ENCODE peak calls at places on chromosomes 1 and 21, in four cellular contexts. G is K562, C is ovary, I is tibial nerve. X is an unnamed sample.

GRCh38 chr1:67126111-67126746 is 8.5 kb downstream of the C1orf141 start:
- DNase-seq in G (peak; percentile 42), C (no peak), I (no peak), X (no peak)

GRCh38 chr1:25804964-25805862 is 5.2 kb downstream of the SELENON start:
- DNase-seq in G (no peak), C (no peak), I (no peak), X (no peak)

GRCh38 chr1:93675931-93676330 is 5.7 kb downstream of the BCAR3 start:
- DNase-seq in G (no peak), C (no peak), I (no peak), X (no peak)

GRCh38 chr1:225933072-225933471 is 7.9 kb downstream of the LEFTY2 start:
- DNase-seq in G (no peak), C (no peak), I (no peak), X (no peak)

GRCh38 chr1:230458509-230458908 is 32.4 kb upstream of the PGBD5 start:
- DNase-seq in G (no peak), C (no peak), I (no peak), X (no peak)

GRCh38 chr1:117366982-117367768 is at the start of gene MAN1A2:
- DNase-seq in G (peak; percentile 87), C (peak; percentile 87), I (peak; percentile 67), X (peak; percentile 95)

GRCh38 chr1:84985365-84985764 is 11.5 kb downstream of the MCOLN2 start:
- DNase-seq in G (no peak), C (no peak), I (no peak), X (no peak)

GRCh38 chr1:154553056-154553822 is 5.2 kb downstream of the UBE2Q1 start:
- DNase-seq in G (no peak), C (no peak), I (no peak), X (no peak)

GRCh38 chr1:236753554-236753953 is 41.5 kb upstream of the MTR start:
- DNase-seq in G (peak; percentile 52), C (no peak), I (no peak), X (no peak)

GRCh38 chr1:38929476-38929875 is 12.2 kb downstream of the RHBDL2 start:
- DNase-seq in G (no peak), C (no peak), I (no peak), X (no peak)

GRCh38 chr1:160149706-160150105 is 1.7 kb upstream of the ATP1A4 start:
- DNase-seq in G (no peak), C (no peak), I (no peak), X (no peak)

GRCh38 chr1:83741751-83742150 is 257.2 kb downstream of the TTLL7 start:
- DNase-seq in G (no peak), C (no peak), I (no peak), X (no peak)

GRCh38 chr1:94385354-94385947 is 32.7 kb upstream of the ABCD3 start:
- DNase-seq in G (no peak), C (no peak), I (no peak), X (no peak)

GRCh38 chr1:248897412-248898337 is 8.4 kb upstream of the PGBD2 start:
- DNase-seq in G (no peak), C (no peak), I (no peak), X (no peak)

GRCh38 chr1:39268112-39268581 is 63.7 kb downstream of the MACF1 start:
- DNase-seq in G (no peak), C (peak; percentile 43), I (peak; percentile 57), X (peak; percentile 85)

GRCh38 chr1:155241851-155242264 is 13.4 kb downstream of the ENTREP3 start:
- DNase-seq in G (no peak), C (no peak), I (no peak), X (no peak)

GRCh38 chr1:16026723-16027484 is 5.1 kb downstream of the CLCNKA start:
- DNase-seq in G (peak; percentile 88), C (peak; percentile 75), I (no peak), X (no peak)

GRCh38 chr1:36973056-36973455 is 61.3 kb downstream of the GRIK3 start:
- DNase-seq in G (no peak), C (no peak), I (no peak), X (no peak)

GRCh38 chr1:206035027-206035426 is 11.3 kb upstream of the CTSE start:
- DNase-seq in G (no peak), C (no peak), I (no peak), X (no peak)

GRCh38 chr1:176466514-176466913 is 3.5 kb downstream of the PAPPA2 start:
- DNase-seq in G (peak; percentile 52), C (no peak), I (no peak), X (no peak)

GRCh38 chr1:24481098-24481497 is 21.5 kb upstream of the RCAN3 start:
- DNase-seq in G (peak; percentile 48), C (no peak), I (peak; percentile 7), X (no peak)

GRCh38 chr1:3170566-3171453 is 101.8 kb downstream of the PRDM16 start:
- DNase-seq in G (peak; percentile 38), C (peak; percentile 94), I (peak; percentile 31), X (peak; percentile 94)

GRCh38 chr1:160168609-160169369 is 17.4 kb downstream of the ATP1A4 start:
- DNase-seq in G (no peak), C (no peak), I (no peak), X (no peak)

GRCh38 chr1:166840309-166841302 is 1.3 kb downstream of the POGK start:
- DNase-seq in G (peak; percentile 64), C (no peak), I (no peak), X (no peak)

GRCh38 chr1:166843322-166843721 is 4.0 kb downstream of the POGK start:
- DNase-seq in G (no peak), C (no peak), I (no peak), X (no peak)

GRCh38 chr1:166836733-166837132 is 2.5 kb upstream of the POGK start:
- DNase-seq in G (no peak), C (no peak), I (no peak), X (no peak)

GRCh38 chr1:166838766-166839599 is at the start of gene POGK:
- DNase-seq in G (peak; percentile 93), C (peak; percentile 91), I (peak; percentile 80), X (peak; percentile 96)

DNA sequence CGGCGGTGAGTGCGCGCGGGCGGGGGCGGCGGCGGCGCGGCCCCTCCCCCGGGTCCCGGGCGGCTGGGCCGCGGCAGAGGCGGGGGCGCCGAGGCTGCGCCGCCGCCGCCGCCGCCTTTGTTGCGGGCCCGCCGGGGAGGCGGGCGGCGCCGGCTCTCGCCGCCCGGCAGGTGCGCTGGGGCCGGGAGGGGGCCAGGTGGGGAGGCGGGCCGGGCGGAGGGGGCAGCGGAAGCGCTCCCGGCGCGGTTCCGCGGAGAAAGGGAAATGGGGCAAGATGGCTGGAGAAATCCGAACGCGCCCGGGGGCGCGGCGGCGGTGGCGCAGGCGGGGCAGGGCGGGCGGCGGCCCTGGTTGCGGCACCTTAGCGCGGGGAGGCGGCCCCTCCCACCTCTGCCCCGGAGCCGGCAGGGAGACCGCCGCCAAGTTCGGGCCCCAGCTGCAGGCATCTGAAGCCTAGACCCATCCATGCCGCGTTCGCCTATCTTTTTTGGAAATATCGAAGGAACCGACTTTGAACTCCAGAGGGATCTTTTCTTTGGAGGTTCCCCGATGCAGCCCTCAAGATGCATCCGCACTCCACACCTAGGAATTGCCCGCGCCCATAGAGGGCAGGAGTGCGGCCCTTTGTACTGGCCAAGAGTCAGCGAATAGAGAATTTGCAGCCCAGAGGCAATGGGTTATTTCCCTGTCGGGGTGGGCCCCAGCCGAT is 479 bp downstream of the POGK start:
- DNase-seq in G (peak; percentile 62), C (peak; percentile 64), I (no peak), X (peak; percentile 76)
- H3K4me1 ChIP-seq in G (peaks cover 26% of the 10 kb centered on the region), C (peaks cover 5% of the 10 kb centered on the region), I (peaks cover 42% of the 10 kb centered on the region), X (no peaks in the 10 kb centered on the region)

DNA sequence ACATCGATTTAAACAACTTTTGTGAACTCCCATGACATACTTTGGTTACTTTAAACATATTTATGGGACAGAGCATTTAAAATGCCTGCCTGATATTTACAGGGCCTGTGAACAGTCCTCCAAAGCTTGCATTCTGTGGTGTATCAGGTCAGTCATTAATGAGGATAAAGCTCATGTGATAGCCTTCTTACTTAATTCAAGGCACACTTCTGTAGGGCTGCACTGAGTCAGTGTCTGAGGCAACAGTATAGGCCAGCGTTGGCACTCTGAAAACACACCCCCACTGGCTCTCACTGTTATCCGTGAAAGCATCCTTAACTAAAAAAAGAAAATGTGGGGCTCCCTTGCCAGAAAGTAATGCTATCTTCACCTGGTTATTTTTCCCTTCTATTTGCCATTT is 200.0 kb downstream of the NFIA start:
- DNase-seq in G (no peak), C (no peak), I (no peak), X (no peak)
- TF ChIP-seq EP300 in G (no peak), C (no peak), I (no peak), X (no peak)

GRCh38 chr1:222546548-222547259 is 1.2 kb downstream of the HHIPL2 start:
- DNase-seq in G (no peak), C (no peak), I (no peak), X (no peak)
- TF ChIP-seq CTCF in G (no peak), C (no peak), I (no peak), X (no peak)

GRCh38 chr1:9340864-9341263 is 48.2 kb downstream of the SPSB1 start:
- DNase-seq in G (no peak), C (no peak), I (no peak), X (no peak)

GRCh38 chr1:9338354-9339250 is 45.9 kb downstream of the SPSB1 start:
- DNase-seq in G (no peak), C (no peak), I (no peak), X (peak; percentile 84)

GRCh38 chr1:9341301-9341845 is 48.7 kb downstream of the SPSB1 start:
- DNase-seq in G (no peak), C (no peak), I (no peak), X (no peak)

GRCh38 chr1:9343269-9343668 is 50.6 kb downstream of the SPSB1 start:
- DNase-seq in G (no peak), C (no peak), I (no peak), X (no peak)

GRCh38 chr1:9340172-9340854 is 47.6 kb downstream of the SPSB1 start:
- DNase-seq in G (no peak), C (no peak), I (no peak), X (no peak)
- H3K4me1 ChIP-seq in G (no peaks in the 10 kb centered on the region), C (peaks cover 40% of the 10 kb centered on the region), I (peaks cover 31% of the 10 kb centered on the region), X (peaks cover 91% of the 10 kb centered on the region)

DNA sequence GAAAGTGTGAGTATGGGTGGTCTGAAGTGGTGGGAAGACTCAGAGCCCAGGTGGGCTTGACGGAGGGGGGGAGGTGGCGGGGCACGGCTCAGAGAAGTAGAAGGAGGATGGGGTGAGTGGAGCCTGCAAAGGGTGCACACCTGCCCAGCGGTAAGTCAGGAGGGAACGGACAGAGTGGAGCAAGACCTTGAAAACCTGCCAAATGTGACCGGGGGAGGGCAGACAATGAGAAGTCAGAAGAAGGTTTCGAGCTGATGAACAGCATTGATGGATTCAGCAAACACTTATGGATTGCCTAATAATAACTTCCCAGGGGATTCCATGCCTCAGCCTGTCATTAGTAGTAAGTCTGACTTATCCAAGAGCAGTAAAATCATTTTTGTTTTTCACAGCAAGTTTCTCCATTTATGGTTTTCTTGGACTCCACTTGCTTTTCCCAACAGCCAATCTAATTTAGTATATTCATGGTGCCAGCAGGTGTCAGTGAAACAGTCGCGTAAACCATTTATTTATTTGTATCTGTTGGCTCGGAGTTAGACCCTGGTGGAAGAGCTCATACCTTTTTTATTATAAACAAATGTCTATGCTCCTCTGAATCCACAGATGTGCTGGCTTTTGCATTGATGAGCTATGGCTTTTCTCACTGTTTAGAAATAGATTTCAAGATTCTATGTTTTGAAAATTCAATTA is 279.1 kb downstream of the PCP4 start:
- DNase-seq in G (no peak), C (no peak), I (no peak), X (no peak)
- TF ChIP-seq EP300 in G (no peak), C (no peak), I (no peak), X (no peak)

GRCh38 chr1:241939798-241940197 is 17.8 kb upstream of the BECN2 start:
- DNase-seq in G (no peak), C (no peak), I (no peak), X (no peak)

GRCh38 chr1:241944300-241944699 is 13.3 kb upstream of the BECN2 start:
- DNase-seq in G (no peak), C (no peak), I (no peak), X (no peak)

GRCh38 chr1:241947355-241947754 is 10.2 kb upstream of the BECN2 start:
- DNase-seq in G (no peak), C (no peak), I (no peak), X (no peak)

GRCh38 chr1:241942738-241943137 is 14.8 kb upstream of the BECN2 start:
- DNase-seq in G (no peak), C (no peak), I (no peak), X (no peak)
- TF ChIP-seq CTCF in G (no peak), C (no peak), I (no peak), X (no peak)